ENCODE peak calls at places on chromosomes 5 and 9, in five cellular contexts. One of them, this sample, is unnamed.

GRCh38 chr5:35773936-35774335 is 82.8 kb upstream of the IL7R start:
- DNase-seq in WERI-Rb-1: no peak
- DNase-seq in epithelial cell of esophagus: peak
- DNase-seq in RWPE1: peak
- DNase-seq in astrocyte of the spinal cord: no peak
- DNase-seq in this sample: peak

GRCh38 chr5:40973364-40974004 is 64.2 kb downstream of the C7 start:
- DNase-seq in WERI-Rb-1: no peak
- DNase-seq in epithelial cell of esophagus: no peak
- DNase-seq in RWPE1: no peak
- DNase-seq in astrocyte of the spinal cord: no peak
- DNase-seq in this sample: no peak

GRCh38 chr9:88076286-88077070 is 61.8 kb downstream of the SPATA31C2 start:
- DNase-seq in WERI-Rb-1: peak
- DNase-seq in epithelial cell of esophagus: peak
- DNase-seq in RWPE1: peak
- DNase-seq in astrocyte of the spinal cord: peak
- DNase-seq in this sample: peak

GRCh38 chr9:95110956-95111525 is 206.5 kb downstream of the FANCC start:
- DNase-seq in WERI-Rb-1: no peak
- DNase-seq in epithelial cell of esophagus: no peak
- DNase-seq in RWPE1: no peak
- DNase-seq in astrocyte of the spinal cord: no peak
- DNase-seq in this sample: no peak

GRCh38 chr9:93672622-93673270 is 96.4 kb downstream of the PHF2 start:
- DNase-seq in WERI-Rb-1: peak
- DNase-seq in epithelial cell of esophagus: no peak
- DNase-seq in RWPE1: no peak
- DNase-seq in astrocyte of the spinal cord: no peak
- DNase-seq in this sample: no peak

GRCh38 chr5:119036101-119036762 is 34.7 kb upstream of the DMXL1 start:
- DNase-seq in WERI-Rb-1: no peak
- DNase-seq in epithelial cell of esophagus: peak
- DNase-seq in RWPE1: peak
- DNase-seq in astrocyte of the spinal cord: peak
- DNase-seq in this sample: peak

GRCh38 chr5:150305577-150305976 is 2.9 kb upstream of the ARSI start:
- DNase-seq in WERI-Rb-1: no peak
- DNase-seq in epithelial cell of esophagus: no peak
- DNase-seq in RWPE1: no peak
- DNase-seq in astrocyte of the spinal cord: no peak
- DNase-seq in this sample: no peak

GRCh38 chr5:55421074-55421529 is 113.3 kb downstream of the MTREX start:
- DNase-seq in WERI-Rb-1: no peak
- DNase-seq in epithelial cell of esophagus: peak
- DNase-seq in RWPE1: no peak
- DNase-seq in astrocyte of the spinal cord: no peak
- DNase-seq in this sample: peak

GRCh38 chr5:173567548-173567947 is 48.9 kb downstream of the BOD1 start:
- DNase-seq in WERI-Rb-1: no peak
- DNase-seq in epithelial cell of esophagus: peak
- DNase-seq in RWPE1: peak
- DNase-seq in astrocyte of the spinal cord: peak
- DNase-seq in this sample: peak

GRCh38 chr9:114953917-114954316 is 23.5 kb upstream of the TNFSF8 start:
- DNase-seq in WERI-Rb-1: no peak
- DNase-seq in epithelial cell of esophagus: peak
- DNase-seq in RWPE1: peak
- DNase-seq in astrocyte of the spinal cord: peak
- DNase-seq in this sample: peak

GRCh38 chr9:91033802-91034201 is 232.2 kb downstream of the SYK start:
- DNase-seq in WERI-Rb-1: peak
- DNase-seq in epithelial cell of esophagus: no peak
- DNase-seq in RWPE1: no peak
- DNase-seq in astrocyte of the spinal cord: no peak
- DNase-seq in this sample: no peak

GRCh38 chr5:149445343-149445738 is 66.2 kb upstream of the IL17B start:
- DNase-seq in WERI-Rb-1: no peak
- DNase-seq in epithelial cell of esophagus: no peak
- DNase-seq in RWPE1: no peak
- DNase-seq in astrocyte of the spinal cord: no peak
- DNase-seq in this sample: no peak

GRCh38 chr5:16057277-16057676 is 122.3 kb downstream of the MARCHF11 start:
- DNase-seq in WERI-Rb-1: no peak
- DNase-seq in epithelial cell of esophagus: peak
- DNase-seq in RWPE1: peak
- DNase-seq in astrocyte of the spinal cord: no peak
- DNase-seq in this sample: no peak

GRCh38 chr5:171351674-171352073 is 36.0 kb upstream of the NPM1 start:
- DNase-seq in WERI-Rb-1: no peak
- DNase-seq in epithelial cell of esophagus: no peak
- DNase-seq in RWPE1: no peak
- DNase-seq in astrocyte of the spinal cord: no peak
- DNase-seq in this sample: no peak

GRCh38 chr5:8188874-8189588 is 320.1 kb downstream of the MTRR start:
- DNase-seq in WERI-Rb-1: no peak
- DNase-seq in epithelial cell of esophagus: no peak
- DNase-seq in RWPE1: no peak
- DNase-seq in astrocyte of the spinal cord: no peak
- DNase-seq in this sample: no peak

GRCh38 chr9:127133739-127134167 is 11.3 kb upstream of the ANGPTL2 start:
- DNase-seq in WERI-Rb-1: no peak
- DNase-seq in epithelial cell of esophagus: peak
- DNase-seq in RWPE1: no peak
- DNase-seq in astrocyte of the spinal cord: peak
- DNase-seq in this sample: peak

GRCh38 chr9:87181670-87182069 is 234.4 kb upstream of the GAS1 start:
- DNase-seq in WERI-Rb-1: no peak
- DNase-seq in epithelial cell of esophagus: no peak
- DNase-seq in RWPE1: no peak
- DNase-seq in astrocyte of the spinal cord: no peak
- DNase-seq in this sample: no peak

GRCh38 chr9:89179920-89180667 is 1.5 kb upstream of the SHC3 start:
- DNase-seq in WERI-Rb-1: peak
- DNase-seq in epithelial cell of esophagus: peak
- DNase-seq in RWPE1: peak
- DNase-seq in astrocyte of the spinal cord: peak
- DNase-seq in this sample: peak

GRCh38 chr5:41842777-41843176 is 27.4 kb downstream of the OXCT1 start:
- DNase-seq in WERI-Rb-1: no peak
- DNase-seq in epithelial cell of esophagus: no peak
- DNase-seq in RWPE1: no peak
- DNase-seq in astrocyte of the spinal cord: no peak
- DNase-seq in this sample: no peak

GRCh38 chr9:28692012-28692411 is 1118.7 kb upstream of the C9orf72 start:
- DNase-seq in WERI-Rb-1: no peak
- DNase-seq in epithelial cell of esophagus: no peak
- DNase-seq in RWPE1: no peak
- DNase-seq in astrocyte of the spinal cord: no peak
- DNase-seq in this sample: no peak

GRCh38 chr9:33263936-33264472 is 504 bp downstream of the BAG1 start:
- DNase-seq in WERI-Rb-1: peak
- DNase-seq in epithelial cell of esophagus: peak
- DNase-seq in RWPE1: peak
- DNase-seq in astrocyte of the spinal cord: peak
- DNase-seq in this sample: no peak

GRCh38 chr5:57833489-57833888 is 350.9 kb upstream of the ACTBL2 start:
- DNase-seq in WERI-Rb-1: no peak
- DNase-seq in epithelial cell of esophagus: no peak
- DNase-seq in RWPE1: no peak
- DNase-seq in astrocyte of the spinal cord: no peak
- DNase-seq in this sample: no peak
- TF ChIP-seq CTCF in WERI-Rb-1: no peak
- TF ChIP-seq CTCF in epithelial cell of esophagus: no peak
- TF ChIP-seq CTCF in RWPE1: no peak
- TF ChIP-seq CTCF in astrocyte of the spinal cord: no peak
- TF ChIP-seq CTCF in this sample: no peak

DNA sequence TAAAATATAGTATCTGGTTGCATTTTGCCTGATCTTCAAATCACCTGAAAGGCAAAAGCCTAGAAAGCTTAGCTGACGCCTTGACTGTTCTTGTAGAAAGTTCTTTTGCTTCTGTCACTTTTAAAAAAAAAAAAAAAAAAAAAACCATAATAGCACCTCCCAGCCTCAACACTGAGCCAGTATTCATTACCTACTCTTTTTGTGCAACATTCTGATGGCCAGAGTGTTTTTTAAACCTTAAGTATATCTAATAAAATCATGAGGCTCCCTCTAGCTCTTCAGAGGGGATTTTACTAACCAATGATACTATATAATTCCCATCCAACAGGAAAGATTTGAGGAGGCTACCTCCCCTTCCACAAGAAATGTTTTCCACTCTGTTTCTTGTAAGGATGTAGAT is 3.9 kb downstream of the BNC2 start:
- DNase-seq in WERI-Rb-1: no peak
- DNase-seq in epithelial cell of esophagus: no peak
- DNase-seq in RWPE1: no peak
- DNase-seq in astrocyte of the spinal cord: peak
- DNase-seq in this sample: no peak
- TF ChIP-seq CTCF in WERI-Rb-1: no peak
- TF ChIP-seq CTCF in epithelial cell of esophagus: no peak
- TF ChIP-seq CTCF in RWPE1: no peak
- TF ChIP-seq CTCF in astrocyte of the spinal cord: no peak
- TF ChIP-seq CTCF in this sample: peak

DNA sequence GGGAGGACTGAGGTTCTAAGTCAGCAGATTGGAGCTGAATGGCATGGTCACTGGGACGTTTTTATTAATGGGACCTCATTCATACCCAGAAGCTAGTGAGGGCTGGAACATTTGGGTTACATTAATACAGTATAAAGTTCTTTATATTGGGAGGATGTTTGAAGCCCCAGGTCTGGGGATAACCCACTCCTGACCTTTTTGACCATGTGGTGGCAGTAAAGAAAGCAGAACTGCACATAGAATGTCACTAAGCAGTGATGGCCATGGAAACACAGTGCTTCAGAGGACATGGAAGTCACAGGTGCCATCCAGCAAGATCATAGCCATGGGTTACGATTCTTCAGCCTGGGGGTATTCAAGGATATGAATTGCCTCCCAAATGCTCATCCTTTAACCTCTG is 176.0 kb downstream of the ATP10B start:
- DNase-seq in WERI-Rb-1: no peak
- DNase-seq in epithelial cell of esophagus: no peak
- DNase-seq in RWPE1: no peak
- DNase-seq in astrocyte of the spinal cord: no peak
- DNase-seq in this sample: no peak
- TF ChIP-seq CTCF in WERI-Rb-1: no peak
- TF ChIP-seq CTCF in epithelial cell of esophagus: no peak
- TF ChIP-seq CTCF in RWPE1: no peak
- TF ChIP-seq CTCF in astrocyte of the spinal cord: no peak
- TF ChIP-seq CTCF in this sample: no peak

DNA sequence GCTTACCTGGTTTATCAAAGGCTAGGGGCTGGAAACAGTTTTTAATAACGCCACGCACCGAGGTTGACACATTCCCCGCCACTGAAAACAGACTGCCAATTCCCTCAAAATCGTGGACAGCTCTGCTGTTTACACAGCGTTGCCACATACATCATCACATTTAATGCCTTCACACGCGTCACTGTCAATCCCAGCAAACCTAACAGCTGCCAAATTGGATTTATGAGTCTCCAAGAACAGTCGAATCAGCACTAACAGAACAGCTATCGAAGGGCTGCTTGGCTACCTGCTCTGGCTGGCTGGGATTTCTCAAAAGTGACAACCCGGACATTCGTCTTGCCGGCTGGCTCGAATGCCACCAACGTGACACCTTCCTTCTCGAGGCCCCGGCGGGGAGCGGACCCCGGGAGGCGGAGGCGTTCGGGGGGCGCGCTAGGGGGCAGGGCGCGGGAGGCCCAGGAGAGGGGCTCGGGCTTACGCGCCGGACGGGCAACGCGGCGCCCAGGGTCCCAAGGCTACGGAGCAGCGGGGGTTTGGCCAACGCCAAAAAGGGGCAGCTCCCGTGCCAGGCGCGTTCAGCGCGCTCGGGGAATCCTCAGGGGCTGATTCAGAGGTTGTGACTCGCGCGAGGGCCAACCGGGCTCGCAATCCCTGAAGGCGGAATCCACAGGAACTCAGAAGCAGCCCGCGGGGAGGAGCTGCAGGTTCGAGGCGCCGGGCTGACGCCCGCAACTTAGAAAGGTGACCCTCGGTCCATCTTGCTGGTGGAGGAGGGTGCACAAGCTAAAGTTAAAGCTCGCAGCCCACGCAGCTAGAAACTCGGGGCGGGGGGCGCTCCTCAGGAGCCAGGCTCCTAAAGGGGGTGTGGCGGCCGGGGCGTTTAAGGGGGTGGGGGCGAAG is 1.2 kb downstream of the CDC14B start:
- DNase-seq in WERI-Rb-1: peak
- DNase-seq in epithelial cell of esophagus: peak
- DNase-seq in RWPE1: peak
- DNase-seq in astrocyte of the spinal cord: peak
- DNase-seq in this sample: peak
- TF ChIP-seq CTCF in WERI-Rb-1: no peak
- TF ChIP-seq CTCF in epithelial cell of esophagus: no peak
- TF ChIP-seq CTCF in RWPE1: no peak
- TF ChIP-seq CTCF in astrocyte of the spinal cord: no peak
- TF ChIP-seq CTCF in this sample: no peak